ENCODE peak calls at places on chromosome X, in four cellular contexts. G is GM12878, F is WTC11, H is HepG2. L is an unnamed sample.

GRCh38 chrX:46791927-46792825 is 33.3 kb upstream of the SLC9A7 start:
- DNase-seq in G (peak), F (peak), H (peak), L (no peak)

GRCh38 chrX:42241421-42241820 is 318.1 kb upstream of the CASK start:
- DNase-seq in G (no peak), F (no peak), H (no peak), L (no peak)

GRCh38 chrX:40488299-40488698 is 92.5 kb upstream of the ATP6AP2 start:
- DNase-seq in G (no peak), F (no peak), H (no peak), L (no peak)

GRCh38 chrX:5051831-5052491 is 1176.7 kb downstream of the NLGN4X start:
- DNase-seq in G (no peak), F (no peak), H (no peak), L (no peak)

GRCh38 chrX:24838624-24839023 is 144.9 kb downstream of the POLA1 start:
- DNase-seq in G (peak), F (no peak), H (no peak), L (peak)

GRCh38 chrX:104329731-104330130 is 75.0 kb upstream of the ESX1 start:
- DNase-seq in G (no peak), F (no peak), H (no peak), L (no peak)

GRCh38 chrX:39262641-39263040 is 461.4 kb downstream of the MID1IP1 start:
- DNase-seq in G (no peak), F (no peak), H (no peak), L (no peak)

GRCh38 chrX:46551494-46552128 is 6.4 kb upstream of the ZNF674 start:
- DNase-seq in G (no peak), F (peak), H (no peak), L (no peak)

GRCh38 chrX:16931371-16931770 is 15.1 kb upstream of the REPS2 start:
- DNase-seq in G (no peak), F (no peak), H (no peak), L (no peak)

GRCh38 chrX:84415155-84415554 is 87.1 kb downstream of the HDX start:
- DNase-seq in G (no peak), F (no peak), H (no peak), L (no peak)

GRCh38 chrX:134374294-134374693 is 85.7 kb upstream of the HPRT1 start:
- DNase-seq in G (no peak), F (no peak), H (no peak), L (no peak)
- TF ChIP-seq ETV6 in G (no peak), F (no peak), H (no peak), L (no peak)

GRCh38 chrX:148067285-148067684 is 86.1 kb downstream of the FMR1NB start:
- DNase-seq in G (no peak), F (no peak), H (no peak), L (no peak)
- TF ChIP-seq ETV6 in G (no peak), F (no peak), H (no peak), L (no peak)

DNA sequence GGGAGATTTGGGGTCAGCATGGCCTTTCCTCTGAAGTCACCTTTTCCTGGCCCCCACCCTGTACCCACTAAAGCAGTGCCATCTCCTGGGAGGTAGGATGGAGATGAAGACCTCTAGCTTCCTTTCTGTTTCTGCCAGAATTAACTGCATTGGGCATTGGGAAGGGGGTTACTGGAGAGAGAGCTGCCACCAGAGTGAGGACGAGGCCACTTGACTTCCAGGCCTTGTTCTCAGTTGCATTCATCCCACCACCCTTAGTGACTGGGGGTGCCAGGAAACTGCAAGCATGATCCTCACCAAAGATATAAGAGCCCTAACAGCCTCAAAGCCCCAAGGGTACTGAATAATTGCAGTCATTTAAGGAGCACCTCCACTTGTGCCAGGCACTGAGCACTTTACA is 15.8 kb downstream of the SASH3 start:
- DNase-seq in G (no peak), F (no peak), H (no peak), L (no peak)
- TF ChIP-seq ETV6 in G (no peak), F (no peak), H (no peak), L (no peak)

GRCh38 chrX:51608071-51608470 is 10.6 kb downstream of the CENPVL3 start:
- DNase-seq in G (no peak), F (no peak), H (no peak), L (no peak)
- TF ChIP-seq ETV6 in G (no peak), F (no peak), H (no peak), L (no peak)

DNA sequence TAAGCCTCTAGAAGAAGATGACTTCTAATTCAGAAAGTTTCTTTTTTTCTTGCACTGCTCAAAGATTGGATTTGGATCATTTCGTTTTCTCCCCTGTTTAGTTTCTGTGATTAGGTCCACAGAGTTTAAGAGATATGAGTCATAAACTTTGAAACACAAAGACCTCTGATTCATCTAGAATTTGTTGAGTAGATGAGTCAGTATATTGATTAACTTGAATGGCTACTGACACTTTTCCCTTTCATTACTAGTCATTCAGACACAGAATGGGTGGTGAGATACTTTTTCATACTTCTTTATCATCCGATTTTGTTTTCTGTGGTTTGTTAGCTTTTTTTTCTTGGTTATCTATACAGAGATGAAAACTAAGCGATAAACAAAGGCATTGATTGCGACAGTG is 34.1 kb upstream of the AFF2 start:
- DNase-seq in G (no peak), F (no peak), H (no peak), L (no peak)
- TF ChIP-seq ETV6 in G (no peak), F (no peak), H (no peak), L (no peak)

GRCh38 chrX:96006281-96006680 is 678.4 kb upstream of the DIAPH2 start:
- DNase-seq in G (no peak), F (no peak), H (no peak), L (no peak)

GRCh38 chrX:96002401-96002800 is 682.2 kb upstream of the DIAPH2 start:
- DNase-seq in G (no peak), F (no peak), H (no peak), L (no peak)

GRCh38 chrX:96004386-96004785 is 680.3 kb upstream of the DIAPH2 start:
- DNase-seq in G (no peak), F (no peak), H (no peak), L (no peak)
- TF ChIP-seq ETV6 in G (no peak), F (no peak), H (no peak), L (no peak)